ENCODE peak calls at places on chromosomes 16 and 17, in eight cellular contexts. Q is A549, T is HCT116, O is right lobe of liver, K is GM12892, D is stomach, N is prostate gland, W is transverse colon. I is an unnamed sample.

GRCh38 chr17:52505601-52506000 is 347.1 kb upstream of the CA10 start:
- DNase-seq in Q (no peak), T (no peak), O (no peak), K (no peak), D (no peak), N (no peak), W (no peak), I (no peak)

GRCh38 chr17:27523712-27524111 is 67.5 kb downstream of the KSR1 start:
- DNase-seq in Q (no peak), T (peak), O (no peak), K (no peak), D (no peak), N (no peak), W (no peak), I (no peak)

GRCh38 chr17:17084317-17084835 is 42.1 kb downstream of the MPRIP start:
- DNase-seq in Q (no peak), T (no peak), O (no peak), K (no peak), D (no peak), N (no peak), W (no peak), I (no peak)

GRCh38 chr16:2008009-2008526 is 1.6 kb downstream of the ZNF598 start:
- DNase-seq in Q (no peak), T (no peak), O (no peak), K (no peak), D (no peak), N (no peak), W (peak), I (peak)

GRCh38 chr17:73506470-73507435 is 137.5 kb downstream of the SDK2 start:
- DNase-seq in Q (no peak), T (no peak), O (no peak), K (no peak), D (no peak), N (no peak), W (no peak), I (no peak)

GRCh38 chr17:38868095-38868967 is 1.5 kb upstream of the LASP1 start:
- DNase-seq in Q (peak), T (no peak), O (peak), K (no peak), D (peak), N (no peak), W (peak), I (peak)

GRCh38 chr16:15644306-15644961 is 1.5 kb upstream of the MARF1 start:
- DNase-seq in Q (peak), T (peak), O (no peak), K (no peak), D (no peak), N (peak), W (peak), I (no peak)

GRCh38 chr17:48307814-48308411 is 122.1 kb downstream of the SKAP1 start:
- DNase-seq in Q (peak), T (peak), O (peak), K (no peak), D (peak), N (peak), W (peak), I (peak)

GRCh38 chr17:47607481-47607880 is 42.2 kb upstream of the KPNB1 start:
- DNase-seq in Q (no peak), T (no peak), O (no peak), K (no peak), D (no peak), N (no peak), W (no peak), I (no peak)

GRCh38 chr17:34241062-34241461 is 14.0 kb upstream of the CCL2 start:
- DNase-seq in Q (no peak), T (no peak), O (peak), K (no peak), D (peak), N (no peak), W (peak), I (peak)

GRCh38 chr16:56742030-56742984 is 12.4 kb downstream of the NUP93 start:
- DNase-seq in Q (peak), T (peak), O (no peak), K (no peak), D (no peak), N (no peak), W (no peak), I (no peak)

GRCh38 chr16:80741716-80742115 is 62.7 kb downstream of the CDYL2 start:
- DNase-seq in Q (no peak), T (no peak), O (no peak), K (no peak), D (no peak), N (no peak), W (no peak), I (no peak)

GRCh38 chr17:71963341-71963740 is 157.5 kb upstream of the SOX9 start:
- DNase-seq in Q (no peak), T (no peak), O (no peak), K (no peak), D (no peak), N (no peak), W (no peak), I (no peak)

GRCh38 chr16:50271148-50272041 is 5.0 kb downstream of the ADCY7 start:
- DNase-seq in Q (no peak), T (no peak), O (no peak), K (no peak), D (no peak), N (no peak), W (no peak), I (no peak)

GRCh38 chr16:68444058-68444657 is 4.2 kb downstream of the SMPD3 start:
- DNase-seq in Q (no peak), T (no peak), O (peak), K (no peak), D (peak), N (no peak), W (peak), I (peak)

GRCh38 chr16:68370921-68371651 is 60.3 kb downstream of the PRMT7 start:
- DNase-seq in Q (no peak), T (no peak), O (peak), K (no peak), D (no peak), N (no peak), W (no peak), I (peak)

GRCh38 chr16:11681526-11681925 is 13.3 kb downstream of the SNN start:
- DNase-seq in Q (no peak), T (no peak), O (peak), K (no peak), D (no peak), N (no peak), W (peak), I (peak)

GRCh38 chr16:1216296-1216619 is 8.8 kb downstream of the TPSG1 start:
- DNase-seq in Q (no peak), T (no peak), O (no peak), K (no peak), D (no peak), N (no peak), W (no peak), I (no peak)

GRCh38 chr16:52592216-52592592 is 45.3 kb upstream of the TOX3 start:
- DNase-seq in Q (no peak), T (no peak), O (no peak), K (no peak), D (no peak), N (no peak), W (no peak), I (no peak)

GRCh38 chr16:11901091-11901490 is 14.7 kb downstream of the GSPT1 start:
- DNase-seq in Q (no peak), T (no peak), O (no peak), K (no peak), D (no peak), N (no peak), W (no peak), I (no peak)

GRCh38 chr16:89015271-89015859 is 38.4 kb upstream of the CBFA2T3 start:
- DNase-seq in Q (no peak), T (no peak), O (peak), K (no peak), D (no peak), N (no peak), W (no peak), I (no peak)

GRCh38 chr17:6393368-6393952 is 41.5 kb downstream of the AIPL1 start:
- DNase-seq in Q (no peak), T (no peak), O (no peak), K (no peak), D (no peak), N (no peak), W (no peak), I (no peak)

GRCh38 chr17:42708588-42708987 is 26.3 kb downstream of the CNTNAP1 start:
- DNase-seq in Q (no peak), T (no peak), O (no peak), K (no peak), D (no peak), N (no peak), W (no peak), I (no peak)

GRCh38 chr17:44518032-44518431 is 14.8 kb upstream of the GPATCH8 start:
- DNase-seq in Q (no peak), T (no peak), O (no peak), K (no peak), D (no peak), N (no peak), W (no peak), I (no peak)

GRCh38 chr16:14104066-14104465 is 32.9 kb downstream of the MRTFB start:
- DNase-seq in Q (no peak), T (no peak), O (no peak), K (no peak), D (no peak), N (no peak), W (no peak), I (no peak)

GRCh38 chr16:14202697-14203096 is 131.6 kb downstream of the MRTFB start:
- DNase-seq in Q (peak), T (peak), O (no peak), K (no peak), D (no peak), N (peak), W (no peak), I (no peak)

GRCh38 chr16:27230562-27230991 is 27.3 kb downstream of the KDM8 start:
- DNase-seq in Q (no peak), T (no peak), O (no peak), K (no peak), D (peak), N (no peak), W (peak), I (peak)

GRCh38 chr17:57574040-57574513 is 171.0 kb downstream of the CCDC182 start:
- DNase-seq in Q (no peak), T (no peak), O (no peak), K (no peak), D (no peak), N (peak), W (no peak), I (no peak)

GRCh38 chr16:17452931-17453330 is 17.8 kb downstream of the XYLT1 start:
- DNase-seq in Q (no peak), T (no peak), O (no peak), K (no peak), D (no peak), N (no peak), W (no peak), I (no peak)

GRCh38 chr17:35766903-35767510 is 6.3 kb downstream of the C17orf50 start:
- DNase-seq in Q (peak), T (no peak), O (no peak), K (no peak), D (peak), N (peak), W (no peak), I (peak)

GRCh38 chr17:61168506-61168905 is 231.1 kb upstream of the TBX2 start:
- DNase-seq in Q (no peak), T (no peak), O (no peak), K (no peak), D (no peak), N (no peak), W (no peak), I (no peak)

GRCh38 chr17:77875051-77875780 is 83.3 kb upstream of the TNRC6C start:
- DNase-seq in Q (no peak), T (no peak), O (no peak), K (no peak), D (no peak), N (no peak), W (no peak), I (no peak)

GRCh38 chr16:53207810-53208752 is 153.3 kb downstream of the CHD9 start:
- DNase-seq in Q (peak), T (peak), O (no peak), K (peak), D (peak), N (peak), W (peak), I (peak)

GRCh38 chr17:7167832-7168231 is 11.3 kb downstream of the ASGR1 start:
- DNase-seq in Q (no peak), T (no peak), O (no peak), K (no peak), D (no peak), N (no peak), W (no peak), I (peak)

GRCh38 chr16:372584-372983 is 2.2 kb upstream of the MRPL28 start:
- DNase-seq in Q (no peak), T (no peak), O (no peak), K (no peak), D (no peak), N (no peak), W (no peak), I (no peak)

DNA sequence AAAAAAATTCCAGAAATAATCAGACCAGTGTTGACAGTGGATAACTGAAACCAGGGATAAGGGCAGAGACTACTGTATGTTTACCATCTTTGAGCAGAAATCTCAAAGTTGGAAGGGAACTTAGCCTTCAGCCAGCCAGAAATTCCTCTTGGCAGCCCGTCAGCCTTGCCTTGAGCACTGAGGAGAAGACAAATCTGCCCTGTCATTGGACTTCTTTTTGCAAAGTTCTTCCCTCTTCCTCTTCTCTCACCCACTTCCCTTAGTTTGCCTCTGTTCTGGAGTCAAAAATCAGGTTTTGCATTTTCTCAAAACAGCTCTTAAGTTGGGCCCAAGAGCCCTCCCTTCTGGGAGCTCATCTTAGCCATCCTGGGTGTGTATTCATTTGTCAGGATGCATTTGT is 6.2 kb downstream of the TUFM start:
- DNase-seq in Q (no peak), T (no peak), O (no peak), K (no peak), D (no peak), N (no peak), W (no peak), I (peak)
- TF ChIP-seq POLR2A in Q (no peak), T (no peak), O (no peak), K (no peak), D (no peak), N (no peak), W (no peak), I (no peak)

DNA sequence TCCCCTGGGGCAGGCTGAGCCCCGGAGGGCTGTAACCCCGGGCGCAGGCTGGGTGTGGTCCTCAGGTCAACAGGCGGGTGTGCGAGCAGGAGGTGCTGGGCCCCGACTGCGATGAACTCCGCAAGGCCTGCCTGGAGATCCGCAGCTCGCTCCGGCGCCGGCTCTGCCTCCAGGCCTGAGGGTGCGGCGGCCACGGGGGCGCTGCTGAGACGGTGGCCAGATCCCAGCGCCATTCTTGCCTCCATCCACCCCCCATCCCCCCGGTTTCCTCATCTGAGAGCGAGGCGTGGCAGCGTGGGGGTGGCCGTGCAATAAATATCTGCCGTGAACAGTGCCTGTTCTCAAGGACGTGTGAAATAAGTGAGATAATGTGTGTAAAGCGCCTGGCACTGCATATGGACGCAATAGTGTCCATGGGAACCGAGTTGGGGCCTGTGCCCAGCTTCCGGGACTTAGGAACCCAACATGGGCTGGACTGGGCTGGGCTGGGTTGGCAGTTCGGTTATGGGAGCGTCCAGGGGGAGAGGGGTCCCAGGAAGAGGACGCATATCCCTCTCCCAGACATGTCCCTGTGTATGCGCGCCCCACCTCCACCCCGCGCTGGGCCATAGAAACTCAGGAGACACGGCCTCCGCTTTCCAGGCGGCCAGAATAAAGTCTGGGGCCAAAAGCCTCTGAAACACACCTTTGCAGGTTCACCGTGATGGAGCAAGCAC is 15.0 kb downstream of the ZNF213 start:
- DNase-seq in Q (peak), T (no peak), O (peak), K (peak), D (peak), N (peak), W (peak), I (peak)
- TF ChIP-seq POLR2A in Q (peak), T (peak), O (no peak), K (no peak), D (no peak), N (no peak), W (peak), I (no peak)

DNA sequence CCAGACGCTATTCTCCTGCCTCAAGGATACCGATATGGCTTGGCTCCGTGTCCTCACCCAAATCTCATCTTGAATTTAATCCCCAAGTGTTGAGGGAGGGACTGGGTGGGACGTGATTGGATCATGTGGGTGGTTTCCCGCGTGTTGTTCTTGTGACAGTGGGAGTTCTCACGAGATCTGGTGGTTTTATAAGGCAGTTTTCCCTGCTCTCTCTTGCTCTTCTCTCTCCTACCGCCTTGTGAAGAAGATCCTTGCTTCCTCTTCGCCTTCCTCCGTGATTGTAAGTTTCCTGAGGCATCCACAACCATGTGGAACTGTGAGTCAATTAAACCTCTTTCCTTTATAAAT is 43.9 kb upstream of the ZCCHC14 start:
- DNase-seq in Q (no peak), T (no peak), O (no peak), K (no peak), D (no peak), N (no peak), W (no peak), I (no peak)
- TF ChIP-seq POLR2A in Q (no peak), T (no peak), O (no peak), K (no peak), D (no peak), N (no peak), W (no peak), I (no peak)

GRCh38 chr16:85378145-85379040 is 234.7 kb upstream of the GSE1 start:
- DNase-seq in Q (no peak), T (no peak), O (no peak), K (no peak), D (no peak), N (no peak), W (no peak), I (peak)

GRCh38 chr16:85380905-85381737 is 232.0 kb upstream of the GSE1 start:
- DNase-seq in Q (no peak), T (no peak), O (no peak), K (no peak), D (no peak), N (no peak), W (no peak), I (peak)

GRCh38 chr16:85379041-85380001 is 233.8 kb upstream of the GSE1 start:
- DNase-seq in Q (no peak), T (no peak), O (no peak), K (no peak), D (no peak), N (no peak), W (no peak), I (peak)

GRCh38 chr16:85381738-85382592 is 231.2 kb upstream of the GSE1 start:
- DNase-seq in Q (no peak), T (no peak), O (peak), K (no peak), D (no peak), N (no peak), W (no peak), I (peak)

GRCh38 chr16:85380002-85380395 is 233.1 kb upstream of the GSE1 start:
- DNase-seq in Q (no peak), T (no peak), O (no peak), K (no peak), D (no peak), N (no peak), W (no peak), I (no peak)
- TF ChIP-seq POLR2A in Q (no peak), T (no peak), O (no peak), K (no peak), D (no peak), N (no peak), W (no peak), I (no peak)

DNA sequence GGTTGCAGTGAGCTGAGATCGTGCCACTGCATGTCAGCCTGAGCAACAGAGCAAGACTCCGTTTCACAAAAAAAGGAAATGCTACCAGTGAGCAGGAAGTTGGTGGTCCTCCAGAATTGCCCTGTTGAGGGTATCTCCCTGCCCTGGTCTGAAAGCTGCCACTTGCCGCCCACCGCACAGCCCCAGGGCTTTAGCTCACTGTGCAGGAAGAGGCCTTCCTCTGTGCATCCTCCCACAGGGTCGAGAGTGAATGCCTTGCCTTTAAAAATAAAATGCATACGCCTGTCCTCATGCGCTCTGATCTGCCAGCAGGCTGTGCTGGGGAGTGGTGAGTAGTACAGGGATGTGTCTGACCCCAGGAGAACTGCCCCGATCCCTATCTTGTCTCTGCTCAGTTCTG is 587.5 kb downstream of the MAF start:
- DNase-seq in Q (no peak), T (no peak), O (no peak), K (no peak), D (no peak), N (no peak), W (no peak), I (peak)
- TF ChIP-seq POLR2A in Q (no peak), T (no peak), O (no peak), K (no peak), D (no peak), N (no peak), W (no peak), I (no peak)

I was measured in NB4.